ENCODE peak calls at places on chromosomes 6 and 20, in eight cellular contexts. T, S, V, C, G, I, K and Z are unnamed samples. For H3K9me3, the result is how much of the 10 kb centered on the place peaks cover.

GRCh38 chr6:115932481-115932880 is 128.2 kb downstream of the FRK start:
- DNase-seq in V (no peak), K (no peak), G (no peak), S (no peak), T (no peak), C (no peak), I (no peak), Z (no peak)

GRCh38 chr20:24672886-24673677 is 203.7 kb downstream of the SYNDIG1 start:
- DNase-seq in V (no peak), C (no peak), K (no peak), I (no peak), S (no peak), T (no peak), G (no peak), Z (no peak)

GRCh38 chr6:145028144-145028818 is 707.0 kb downstream of the EPM2A start:
- DNase-seq in S (no peak), I (no peak), C (no peak), K (no peak), T (peak), V (no peak), G (peak), Z (no peak)

GRCh38 chr6:40755046-40755681 is 168.0 kb upstream of the LRFN2 start:
- DNase-seq in I (no peak), C (no peak), T (no peak), G (no peak), S (no peak), K (no peak), V (no peak), Z (no peak)

GRCh38 chr20:47392015-47392720 is 35.7 kb upstream of the ZMYND8 start:
- DNase-seq in K (no peak), T (peak), S (peak), G (no peak), V (no peak), C (peak), I (no peak), Z (no peak)

GRCh38 chr20:43490038-43490437 is 17.5 kb upstream of the L3MBTL1 start:
- DNase-seq in T (no peak), G (no peak), K (no peak), S (no peak), I (no peak), C (no peak), V (no peak), Z (no peak)

GRCh38 chr6:105483492-105483891 is 80.6 kb upstream of the PREP start:
- DNase-seq in V (no peak), S (no peak), T (no peak), G (no peak), K (no peak), C (no peak), I (no peak), Z (no peak)

GRCh38 chr6:38436726-38437465 is 202.8 kb downstream of the BTBD9 start:
- DNase-seq in S (no peak), T (no peak), C (no peak), G (peak), I (no peak), K (no peak), V (no peak), Z (no peak)

GRCh38 chr20:46306743-46307138 is 1.6 kb downstream of the CDH22 start:
- DNase-seq in G (no peak), K (no peak), I (no peak), V (no peak), T (no peak), S (no peak), C (no peak), Z (no peak)
- H3K9me3 ChIP-seq in G (under half), K (under half), I (under half), V (under half), T (under half), S (under half), C (under half), Z (under half)

GRCh38 chr20:1302578-1303541 is 26.1 kb downstream of the SDCBP2 start:
- DNase-seq in I (no peak), K (no peak), G (no peak), V (no peak), C (peak), S (no peak), T (no peak), Z (no peak)
- H3K9me3 ChIP-seq in I (under half), K (under half), G (under half), V (under half), C (under half), S (under half), T (under half), Z (under half)

DNA sequence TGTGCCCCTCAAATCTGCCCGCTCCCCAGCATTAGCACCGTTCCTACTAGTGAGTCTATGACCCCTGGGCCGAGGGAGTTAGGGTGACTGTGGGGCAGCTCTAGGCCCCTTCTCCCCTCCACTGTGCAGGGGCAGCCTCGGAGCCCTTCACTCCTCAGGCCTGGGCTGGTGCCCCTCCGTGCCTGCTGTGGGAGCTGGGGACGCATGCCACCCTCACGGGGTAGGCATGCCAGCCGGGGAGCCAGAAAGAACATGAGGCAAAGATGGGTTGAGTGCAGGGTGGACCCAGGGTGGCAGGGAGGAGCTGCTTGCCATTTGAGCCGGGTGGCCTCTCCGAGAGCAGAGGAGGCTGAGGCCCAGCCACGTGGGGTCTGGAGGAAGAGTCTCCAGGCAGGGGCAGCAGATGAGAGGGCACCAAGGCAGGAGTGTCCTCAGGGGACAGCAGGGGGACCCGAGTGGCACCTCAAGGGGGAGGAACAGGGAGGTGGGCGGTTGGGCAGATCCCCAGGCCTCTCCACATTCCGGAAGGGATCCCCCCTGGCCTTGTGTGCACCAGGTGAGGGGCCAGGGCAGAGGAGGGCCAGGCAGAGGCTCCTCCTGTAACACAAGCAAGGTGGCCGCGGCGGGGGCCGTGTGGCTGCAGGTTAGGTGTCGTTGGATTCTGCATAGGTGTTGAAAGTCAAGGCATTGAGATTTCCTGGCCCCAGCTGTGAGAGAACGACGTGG is 18.6 kb upstream of the LSM14B start:
- DNase-seq in C (no peak), G (no peak), V (no peak), I (no peak), T (no peak), S (no peak), K (no peak), Z (no peak)
- H3K9me3 ChIP-seq in C (under half), G (under half), V (under half), I (under half), T (under half), S (half or more), K (under half), Z (under half)

GRCh38 chr6:85628353-85628752 is 14.3 kb downstream of the SYNCRIP start:
- DNase-seq in C (no peak), I (no peak), K (no peak), T (no peak), V (no peak), S (no peak), G (no peak), Z (no peak)

GRCh38 chr6:85637579-85637978 is 5.1 kb downstream of the SYNCRIP start:
- DNase-seq in I (no peak), C (no peak), V (no peak), S (no peak), G (no peak), K (no peak), T (no peak), Z (no peak)

GRCh38 chr6:85632164-85632942 is 10.3 kb downstream of the SYNCRIP start:
- DNase-seq in S (no peak), K (no peak), G (no peak), C (no peak), T (no peak), V (no peak), I (no peak), Z (no peak)
- H3K9me3 ChIP-seq in S (under half), K (under half), G (under half), C (under half), T (under half), V (under half), I (under half), Z (under half)

DNA sequence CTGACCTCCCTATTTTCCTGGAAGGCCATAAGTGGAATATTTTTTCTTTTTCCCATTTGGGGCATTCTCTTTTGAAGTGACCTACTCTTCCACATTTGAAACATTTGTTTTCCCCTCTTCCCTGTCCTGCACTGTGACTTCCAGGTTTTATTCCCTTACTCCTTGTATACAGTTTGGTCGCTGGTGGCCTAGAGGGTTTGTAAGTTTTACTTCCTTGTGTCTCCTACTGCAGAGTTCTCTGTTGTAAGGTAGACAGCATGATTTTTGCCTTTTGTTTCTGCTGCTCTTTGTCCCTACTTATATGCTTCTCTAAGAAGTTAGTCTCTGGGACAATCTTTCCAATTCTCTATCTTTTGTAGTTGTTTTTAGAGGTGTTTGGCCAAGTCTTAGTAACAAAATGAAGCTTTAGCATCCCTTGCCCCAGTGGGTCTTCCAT is 7.4 kb upstream of the ZNFX1 start:
- DNase-seq in C (no peak), I (no peak), S (no peak), V (no peak), G (no peak), K (no peak), T (no peak), Z (no peak)
- H3K9me3 ChIP-seq in C (under half), I (half or more), S (half or more), V (under half), G (under half), K (under half), T (under half), Z (half or more)

DNA sequence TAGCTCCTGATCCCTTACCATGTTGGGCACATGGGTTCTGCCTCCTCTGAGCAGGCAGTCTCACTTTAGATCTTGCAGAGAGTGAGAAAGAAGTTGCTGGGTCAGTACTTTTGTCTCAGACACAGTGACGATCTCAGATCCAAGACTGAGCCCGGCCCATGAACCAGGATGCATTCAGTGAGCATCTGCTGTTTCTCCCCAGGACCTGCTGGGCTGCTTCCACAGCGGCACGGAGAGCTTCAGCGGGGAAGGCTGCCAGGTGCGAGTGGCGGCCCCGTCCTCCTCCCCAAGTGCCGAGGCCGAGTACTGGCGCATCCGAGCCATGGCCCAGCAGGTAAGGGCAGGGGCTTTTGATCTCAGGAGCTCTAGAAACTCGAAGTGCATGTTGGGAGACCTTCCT is 53.9 kb upstream of the SMIM28 start:
- DNase-seq in T (no peak), K (no peak), S (no peak), G (no peak), I (no peak), V (no peak), C (no peak), Z (no peak)
- H3K9me3 ChIP-seq in T (under half), K (under half), S (under half), G (under half), I (under half), V (under half), C (under half), Z (under half)

GRCh38 chr20:44688053-44688625 is 27.0 kb upstream of the CCN5 start:
- DNase-seq in G (no peak), V (no peak), I (no peak), K (no peak), S (no peak), T (no peak), C (no peak), Z (no peak)

GRCh38 chr20:44689809-44690208 is 25.4 kb upstream of the CCN5 start:
- DNase-seq in C (no peak), I (no peak), G (no peak), T (no peak), S (no peak), V (no peak), K (no peak), Z (no peak)

GRCh38 chr20:44683263-44684046 is 31.7 kb upstream of the CCN5 start:
- DNase-seq in G (no peak), K (no peak), C (no peak), V (no peak), S (peak), I (peak), T (peak), Z (no peak)

GRCh38 chr20:44684047-44684965 is 30.9 kb upstream of the CCN5 start:
- DNase-seq in S (peak), T (peak), K (peak), I (no peak), G (no peak), C (no peak), V (peak), Z (no peak)

DNA sequence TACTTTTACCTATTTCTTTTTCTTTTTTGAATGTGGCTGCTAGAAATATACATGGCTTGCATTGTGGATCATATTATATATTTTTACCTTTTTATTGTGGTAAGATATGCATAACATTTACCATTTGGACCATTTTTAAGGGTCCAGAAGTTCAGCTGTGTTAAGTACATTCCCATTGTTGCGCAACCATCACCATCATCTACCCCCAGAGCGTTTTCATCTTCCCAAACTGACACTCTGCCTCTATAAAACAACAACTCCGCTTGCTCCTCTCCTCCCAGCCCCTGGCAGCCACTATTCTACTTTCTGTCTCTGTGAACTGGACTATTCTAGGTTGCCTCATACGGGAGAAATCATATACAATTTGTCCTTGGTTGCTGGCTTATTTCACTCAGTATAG is 28.2 kb upstream of the CCN5 start:
- DNase-seq in C (no peak), T (peak), I (no peak), S (no peak), K (no peak), G (no peak), V (no peak), Z (no peak)
- H3K9me3 ChIP-seq in C (under half), T (under half), I (under half), S (under half), K (under half), G (under half), V (under half), Z (under half)

GRCh38 chr6:169685860-169686259 is 16.0 kb downstream of the WDR27 start:
- DNase-seq in S (no peak), C (no peak), I (no peak), G (no peak), K (no peak), V (no peak), T (no peak), Z (no peak)

GRCh38 chr6:169692516-169692915 is 9.3 kb downstream of the WDR27 start:
- DNase-seq in K (no peak), C (no peak), I (no peak), V (no peak), T (no peak), G (no peak), S (no peak), Z (no peak)

GRCh38 chr6:169689247-169689646 is 12.6 kb downstream of the WDR27 start:
- DNase-seq in G (no peak), C (no peak), V (no peak), T (no peak), K (no peak), I (no peak), S (no peak), Z (no peak)

GRCh38 chr6:169695131-169695530 is 6.7 kb downstream of the WDR27 start:
- DNase-seq in K (no peak), V (no peak), G (no peak), T (no peak), S (no peak), I (no peak), C (no peak), Z (no peak)

GRCh38 chr6:169691260-169691659 is 10.6 kb downstream of the WDR27 start:
- DNase-seq in T (no peak), K (no peak), S (no peak), C (no peak), V (no peak), G (no peak), I (no peak), Z (no peak)
- H3K9me3 ChIP-seq in T (under half), K (under half), S (under half), C (under half), V (under half), G (under half), I (under half), Z (under half)

GRCh38 chr6:165562421-165563090 is 100.5 kb downstream of the PDE10A start:
- DNase-seq in V (no peak), K (no peak), G (no peak), I (no peak), T (no peak), C (no peak), S (no peak), Z (no peak)
- H3K9me3 ChIP-seq in V (under half), K (under half), G (under half), I (under half), T (under half), C (under half), S (under half), Z (under half)